ENCODE peak calls at places on chromosomes 3 and 15, in five cellular contexts. F, Q, P, B and A are unnamed samples.
A peak's percentile ranks its signal among the peaks of the same experiment; 100 is the strongest.

GRCh38 chr3:184619348-184619747 is 57.8 kb downstream of the EPHB3 start:
- DNase-seq in F (no peak), Q (peak; percentile 15), P (peak; percentile 41), B (no peak), A (no peak)

GRCh38 chr3:191388823-191389222 is 58.5 kb upstream of the UTS2B start:
- DNase-seq in F (no peak), Q (no peak), P (peak; percentile 54), B (no peak), A (no peak)

GRCh38 chr15:90557651-90558084 is 27.9 kb downstream of the CRTC3 start:
- DNase-seq in F (no peak), Q (peak; percentile 75), P (peak; percentile 96), B (no peak), A (no peak)

GRCh38 chr15:60346077-60346476 is 51.7 kb downstream of the ANXA2 start:
- DNase-seq in F (no peak), Q (no peak), P (no peak), B (no peak), A (no peak)

GRCh38 chr3:181555681-181556080 is 156.0 kb upstream of the SOX2 start:
- DNase-seq in F (no peak), Q (no peak), P (no peak), B (no peak), A (no peak)

GRCh38 chr3:122231781-122232180 is 48.3 kb downstream of the CASR start:
- DNase-seq in F (no peak), Q (no peak), P (no peak), B (no peak), A (no peak)

GRCh38 chr15:35545316-35545824 is 595 bp downstream of the DPH6 start:
- DNase-seq in F (peak; percentile 52), Q (peak; percentile 73), P (peak; percentile 75), B (no peak), A (peak; percentile 5)

GRCh38 chr15:73696641-73697001 is 12.4 kb downstream of the CD276 start:
- DNase-seq in F (no peak), Q (no peak), P (no peak), B (no peak), A (no peak)

GRCh38 chr3:40631341-40631995 is 106.7 kb downstream of the ZNF621 start:
- DNase-seq in F (peak; percentile 78), Q (no peak), P (no peak), B (no peak), A (no peak)

GRCh38 chr15:91752081-91752810 is 101.3 kb upstream of the SLCO3A1 start:
- DNase-seq in F (peak; percentile 26), Q (no peak), P (no peak), B (no peak), A (no peak)

GRCh38 chr15:81146454-81146853 is 12.4 kb downstream of the CFAP161 start:
- DNase-seq in F (no peak), Q (no peak), P (no peak), B (no peak), A (no peak)

GRCh38 chr15:52559022-52559421 is 9.8 kb downstream of the ARPP19 start:
- DNase-seq in F (no peak), Q (no peak), P (no peak), B (no peak), A (no peak)

GRCh38 chr3:100627491-100627890 is 18.1 kb downstream of the ADGRG7 start:
- DNase-seq in F (no peak), Q (no peak), P (no peak), B (no peak), A (no peak)

GRCh38 chr3:192174283-192174682 is 553.1 kb downstream of the FGF12 start:
- DNase-seq in F (no peak), Q (no peak), P (no peak), B (peak; percentile 47), A (no peak)

GRCh38 chr15:101642361-101642760 is 9.8 kb downstream of the TM2D3 start:
- DNase-seq in F (no peak), Q (no peak), P (peak; percentile 39), B (no peak), A (no peak)

GRCh38 chr15:38226867-38227266 is 25.8 kb upstream of the SPRED1 start:
- DNase-seq in F (peak; percentile 95), Q (peak; percentile 66), P (peak; percentile 76), B (no peak), A (no peak)

GRCh38 chr3:133932009-133932408 is 36.3 kb upstream of the RAB6B start:
- DNase-seq in F (no peak), Q (no peak), P (no peak), B (no peak), A (no peak)

DNA sequence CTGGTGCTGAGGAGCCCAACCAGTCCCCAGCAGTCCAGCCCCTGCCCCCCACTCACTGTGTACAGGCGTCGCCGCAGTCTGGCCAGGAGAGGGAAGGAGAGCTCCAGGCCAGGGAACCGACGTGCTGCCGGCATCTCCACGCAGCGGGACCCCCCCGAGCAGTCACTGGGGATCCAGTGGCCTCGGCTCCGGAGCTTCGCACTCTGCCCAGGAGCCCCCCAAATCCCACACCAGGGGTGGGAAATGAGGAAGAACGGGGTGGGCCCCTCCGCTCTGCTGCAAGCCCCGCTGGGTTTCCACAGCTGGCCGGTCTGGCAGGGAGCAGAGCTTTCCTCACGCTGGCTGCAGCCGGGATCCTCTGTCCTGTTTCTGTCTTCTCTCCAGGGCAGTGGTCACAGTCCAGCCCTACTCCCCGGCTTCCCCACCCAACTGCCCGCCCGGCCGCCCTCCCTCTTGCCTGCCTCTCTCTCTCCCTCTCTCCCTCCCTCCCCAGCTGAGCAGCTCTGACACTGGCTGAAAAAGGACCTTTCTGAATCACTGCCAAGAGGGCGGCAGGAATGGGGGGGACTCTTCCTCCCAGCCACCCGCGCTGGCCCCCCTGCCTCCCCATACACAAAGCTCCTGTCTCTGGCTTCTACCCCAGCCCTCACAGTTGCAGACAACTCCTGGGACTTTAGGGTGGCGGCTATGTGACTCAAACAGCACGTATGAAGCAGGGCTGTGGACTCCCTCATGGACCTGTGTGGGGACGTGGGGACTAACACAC is 15.8 kb downstream of the TNK2 start:
- DNase-seq in F (peak; percentile 52), Q (peak; percentile 79), P (peak; percentile 83), B (no peak), A (no peak)
- H3K4me3 ChIP-seq in F (no peak overlapping the region), Q (peak overlapping the region; percentile 43), P (peak overlapping the region; percentile 32), B (no peak overlapping the region), A (no peak overlapping the region)

DNA sequence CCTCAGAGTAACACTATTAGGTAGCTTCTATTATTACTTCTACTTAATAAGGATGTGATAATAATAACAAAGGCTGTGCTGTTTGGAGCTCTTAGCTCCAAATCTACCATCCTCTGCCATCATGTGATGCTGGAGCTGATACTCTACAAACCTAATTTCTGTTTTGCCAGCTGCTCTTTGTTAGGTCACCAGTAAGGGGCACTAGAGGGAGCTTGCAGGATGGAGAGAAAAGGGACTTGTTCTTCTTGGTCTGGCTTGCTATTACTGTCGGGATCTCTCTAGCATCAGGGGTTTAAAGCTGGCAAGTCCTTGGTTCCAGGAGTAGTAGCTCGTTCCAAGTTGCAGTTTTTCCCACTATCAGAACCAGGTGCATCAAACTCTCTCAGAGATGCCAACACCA is 194.9 kb upstream of the KBTBD8 start:
- DNase-seq in F (no peak), Q (no peak), P (no peak), B (no peak), A (no peak)
- TF ChIP-seq CTCF in F (peak; percentile 25), Q (no peak), P (peak; percentile 35), B (no peak), A (peak; percentile 23)

GRCh38 chr3:188241072-188241471 is 87.1 kb downstream of the LPP start:
- DNase-seq in F (no peak), Q (peak; percentile 51), P (peak; percentile 38), B (no peak), A (no peak)
- H3K4me3 ChIP-seq in F (no peak overlapping the region), Q (no peak overlapping the region), P (no peak overlapping the region), B (no peak overlapping the region), A (no peak overlapping the region)

GRCh38 chr3:51274052-51274451 is 111.0 kb upstream of the MANF start:
- DNase-seq in F (no peak), Q (no peak), P (no peak), B (no peak), A (no peak)

GRCh38 chr3:51271172-51271571 is 113.9 kb upstream of the MANF start:
- DNase-seq in F (no peak), Q (no peak), P (no peak), B (no peak), A (no peak)

GRCh38 chr3:51268132-51268531 is 117.0 kb upstream of the MANF start:
- DNase-seq in F (no peak), Q (no peak), P (no peak), B (no peak), A (no peak)

GRCh38 chr3:51270559-51270958 is 114.5 kb upstream of the MANF start:
- DNase-seq in F (no peak), Q (no peak), P (no peak), B (no peak), A (no peak)

DNA sequence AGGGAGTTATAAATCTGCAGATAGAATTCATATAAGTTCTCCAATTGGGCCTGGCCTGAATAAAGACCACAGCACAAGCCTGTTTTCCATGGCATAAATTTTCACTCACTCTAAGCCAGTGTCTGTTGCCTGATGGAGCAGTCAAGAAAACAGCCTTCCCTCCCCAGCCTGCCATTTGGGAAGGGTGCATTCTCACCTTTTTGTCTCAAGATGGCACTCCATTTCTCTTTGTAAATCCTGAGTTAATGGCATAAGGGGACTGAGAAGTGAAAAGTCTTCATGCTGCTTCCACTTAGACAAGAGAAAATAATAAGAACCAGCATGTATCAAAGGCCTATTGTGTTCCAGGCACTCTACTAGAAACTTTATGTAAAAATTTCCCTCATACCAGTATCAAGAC is 115.6 kb upstream of the MANF start:
- DNase-seq in F (peak; percentile 50), Q (peak; percentile 16), P (peak; percentile 10), B (no peak), A (no peak)
- TF ChIP-seq CTCF in F (peak; percentile 66), Q (peak; percentile 44), P (peak; percentile 15), B (peak; percentile 19), A (peak; percentile 18)

DNA sequence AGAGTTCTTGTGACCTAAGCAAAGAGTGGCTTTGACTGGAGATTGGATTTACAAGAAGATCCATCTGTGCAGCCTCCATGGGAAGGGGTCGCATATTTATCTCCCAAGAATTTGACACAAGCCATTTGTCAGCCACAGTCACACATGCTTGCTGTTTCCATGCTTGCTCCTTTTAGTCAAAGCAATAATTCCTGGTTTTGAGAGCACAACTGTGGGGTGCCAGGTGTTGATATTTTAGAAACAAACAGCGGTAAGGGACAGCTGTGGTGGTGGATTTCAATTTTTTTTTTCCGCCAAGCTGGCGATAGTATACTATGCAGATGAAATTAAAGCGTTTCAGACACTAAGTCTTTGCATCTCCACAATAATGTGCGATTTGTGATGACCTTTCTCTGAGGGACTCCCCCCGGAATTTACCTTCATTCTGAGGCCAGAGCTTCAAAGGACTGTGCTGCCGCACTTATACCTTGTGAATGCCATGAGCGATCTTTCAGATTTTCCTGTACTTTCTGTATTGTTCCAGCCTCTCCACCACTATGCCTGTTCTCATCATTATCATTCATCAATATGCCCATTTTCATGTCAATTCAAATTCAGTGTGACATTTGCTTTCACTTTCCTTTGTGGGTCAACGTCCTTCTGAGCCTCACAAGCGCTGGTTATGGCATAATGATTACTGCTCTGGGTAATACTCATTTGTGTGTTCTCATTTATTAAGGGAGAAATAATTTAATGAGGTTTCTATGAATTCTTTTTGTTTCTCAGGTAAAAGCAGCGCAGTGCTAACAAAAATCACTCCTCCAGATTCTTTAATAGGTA is 108.1 kb upstream of the KBTBD8 start:
- DNase-seq in F (no peak), Q (no peak), P (no peak), B (no peak), A (no peak)
- H3K4me3 ChIP-seq in F (no peak overlapping the region), Q (no peak overlapping the region), P (no peak overlapping the region), B (no peak overlapping the region), A (no peak overlapping the region)

GRCh38 chr3:194738254-194739093 is 52.8 kb downstream of the FAM43A start:
- DNase-seq in F (peak; percentile 81), Q (peak; percentile 45), P (peak; percentile 70), B (no peak), A (no peak)
- TF ChIP-seq CTCF in F (no peak), Q (no peak), P (no peak), B (no peak), A (no peak)

GRCh38 chr3:185693985-185694675 is 108.0 kb downstream of the SENP2 start:
- DNase-seq in F (no peak), Q (peak; percentile 65), P (peak; percentile 33), B (no peak), A (no peak)
- H3K4me3 ChIP-seq in F (no peak overlapping the region), Q (no peak overlapping the region), P (no peak overlapping the region), B (no peak overlapping the region), A (no peak overlapping the region)